ENCODE peak calls at places on chromosome 17, in six cellular contexts. S is IMR-90, E is sigmoid colon, R is heart left ventricle, U is body of pancreas, L is transverse colon. G is an unnamed sample. For H3K4me1, the result is how much of the 10 kb centered on the place peaks cover.

GRCh38 chr17:73307130-73307529 is 4.7 kb downstream of the CDC42EP4 start:
- DNase-seq in L (peak), U (peak), R (no peak), S (no peak), E (peak), G (peak)

GRCh38 chr17:4593021-4593797 is 8.9 kb downstream of the SMTNL2 start:
- DNase-seq in E (no peak), S (no peak), U (no peak), R (no peak), L (no peak), G (no peak)

GRCh38 chr17:9958586-9959281 is 53.7 kb upstream of the RCVRN start:
- DNase-seq in E (no peak), U (no peak), R (no peak), L (no peak), S (no peak), G (peak)

GRCh38 chr17:66264696-66265095 is 35.5 kb upstream of the APOH start:
- DNase-seq in L (no peak), R (no peak), E (no peak), S (no peak), U (no peak), G (no peak)

GRCh38 chr17:34623856-34624766 is 44.7 kb downstream of the TMEM132E start:
- DNase-seq in R (no peak), E (no peak), S (no peak), U (no peak), L (no peak), G (no peak)

GRCh38 chr17:3543453-3543852 is 14.2 kb downstream of the TRPV3 start:
- DNase-seq in L (no peak), R (no peak), S (no peak), E (no peak), U (no peak), G (no peak)

GRCh38 chr17:5832886-5833285 is 237.3 kb upstream of the WSCD1 start:
- DNase-seq in U (no peak), L (no peak), R (no peak), E (no peak), S (peak), G (no peak)

GRCh38 chr17:14794961-14795360 is 470.2 kb downstream of the PMP22 start:
- DNase-seq in R (no peak), E (no peak), L (no peak), U (no peak), S (no peak), G (no peak)

GRCh38 chr17:4492762-4493561 is 5.7 kb upstream of the SPNS2 start:
- DNase-seq in U (no peak), E (no peak), L (peak), R (no peak), S (peak), G (no peak)

DNA sequence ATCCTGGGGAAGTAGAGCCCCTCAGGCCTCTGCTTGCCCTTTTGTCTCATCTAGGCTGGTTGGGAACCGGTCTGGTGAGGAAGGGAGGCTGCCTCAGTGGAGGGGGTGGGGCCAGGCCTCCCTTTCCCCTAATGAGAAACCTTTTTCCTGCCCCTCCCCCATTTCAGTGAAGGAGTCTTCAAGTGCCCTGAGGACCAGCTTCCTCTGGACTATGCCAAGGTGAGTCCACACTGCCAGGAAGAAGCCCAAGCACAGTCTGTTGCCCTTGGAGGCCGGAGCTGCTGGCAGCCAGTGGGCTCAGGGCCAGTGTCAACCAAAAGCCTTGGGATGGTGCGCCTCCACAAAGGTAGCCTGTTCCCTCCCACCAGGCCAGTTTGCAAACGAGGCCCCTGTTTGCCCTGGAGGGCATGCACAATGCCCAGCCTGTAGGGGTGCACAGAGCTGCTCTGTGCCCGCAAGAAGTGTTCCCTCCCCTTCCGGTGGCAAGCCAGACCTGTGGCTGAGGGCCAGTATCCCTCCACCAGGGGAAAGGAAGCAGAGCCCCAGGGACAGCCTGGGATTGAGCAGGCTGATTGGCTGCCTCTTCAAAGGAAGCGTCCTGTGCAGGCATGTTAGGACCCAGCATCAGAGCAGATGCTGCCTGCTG is 3.4 kb downstream of the TRAF4 start:
- DNase-seq in S (no peak), L (peak), E (no peak), R (no peak), U (peak), G (peak)
- H3K4me3 ChIP-seq in S (no peak), L (no peak), E (no peak), R (no peak), U (no peak), G (peak)

GRCh38 chr17:21278304-21279197 is 6.0 kb upstream of the MAP2K3 start:
- DNase-seq in U (peak), S (no peak), E (no peak), L (peak), R (no peak), G (no peak)
- H3K4me1 ChIP-seq in U (under half), S (under half), E (under half), L (under half), R (under half), G (under half)

GRCh38 chr17:74455025-74455585 is 11.3 kb upstream of the CD300A start:
- DNase-seq in R (peak), S (no peak), E (no peak), U (no peak), L (peak), G (no peak)
- H3K4me3 ChIP-seq in R (no peak), S (no peak), E (no peak), U (no peak), L (no peak), G (no peak)

GRCh38 chr17:40327244-40327666 is 18.3 kb downstream of the RARA start:
- DNase-seq in S (no peak), L (no peak), U (no peak), R (no peak), E (no peak), G (no peak)
- H3K4me1 ChIP-seq in S (half or more), L (half or more), U (half or more), R (half or more), E (under half), G (half or more)

GRCh38 chr17:46737331-46737730 is 81.2 kb downstream of the WNT3 start:
- DNase-seq in E (no peak), R (no peak), U (no peak), S (no peak), L (no peak), G (no peak)
- H3K4me3 ChIP-seq in E (no peak), R (no peak), U (no peak), S (no peak), L (no peak), G (no peak)

GRCh38 chr17:57524790-57525543 is 220.1 kb downstream of the CCDC182 start:
- DNase-seq in S (no peak), U (no peak), E (no peak), L (no peak), R (no peak), G (no peak)
- H3K4me1 ChIP-seq in S (under half), U (under half), E (under half), L (under half), R (half or more), G (under half)

DNA sequence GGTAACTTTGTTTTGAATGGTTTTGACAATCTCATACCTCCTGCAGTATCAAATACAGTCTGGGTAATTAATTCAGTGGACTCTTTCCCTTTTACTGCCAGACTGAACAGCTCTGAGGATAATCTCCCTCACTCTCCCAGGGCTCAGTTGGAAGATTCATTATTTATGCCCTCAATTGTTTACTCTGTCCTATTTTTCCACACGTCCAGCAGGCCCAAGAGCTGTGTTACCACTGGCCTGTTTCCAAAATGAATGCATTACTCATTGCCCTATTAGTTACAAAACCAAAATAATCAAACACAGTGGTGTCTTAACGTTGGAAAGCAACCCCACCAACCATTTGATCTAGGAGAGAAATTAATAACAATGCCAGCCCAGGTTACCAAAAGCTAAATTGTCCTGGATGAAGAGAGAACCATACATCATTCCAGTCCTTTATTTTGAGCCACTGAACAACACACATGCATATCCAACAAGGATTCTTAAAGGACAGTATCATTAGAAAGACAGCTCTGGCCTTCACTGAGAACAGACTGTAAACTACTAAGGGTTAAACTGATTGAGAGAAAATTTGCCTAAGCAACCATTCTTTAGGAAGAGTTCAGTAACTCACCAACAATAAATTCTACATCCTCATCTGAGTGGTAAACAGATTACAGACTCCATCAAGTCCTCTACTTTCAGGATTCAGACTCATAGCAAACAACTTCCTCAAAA is 34.5 kb downstream of the FAM222B start:
- DNase-seq in R (no peak), S (peak), U (peak), L (no peak), E (no peak), G (no peak)
- H3K4me3 ChIP-seq in R (no peak), S (no peak), U (no peak), L (no peak), E (no peak), G (no peak)

GRCh38 chr17:64500487-64500859 is 3.6 kb upstream of the POLG2 start:
- DNase-seq in E (no peak), L (no peak), R (no peak), S (no peak), U (no peak), G (no peak)
- H3K4me1 ChIP-seq in E (under half), L (half or more), R (half or more), S (under half), U (half or more), G (half or more)

DNA sequence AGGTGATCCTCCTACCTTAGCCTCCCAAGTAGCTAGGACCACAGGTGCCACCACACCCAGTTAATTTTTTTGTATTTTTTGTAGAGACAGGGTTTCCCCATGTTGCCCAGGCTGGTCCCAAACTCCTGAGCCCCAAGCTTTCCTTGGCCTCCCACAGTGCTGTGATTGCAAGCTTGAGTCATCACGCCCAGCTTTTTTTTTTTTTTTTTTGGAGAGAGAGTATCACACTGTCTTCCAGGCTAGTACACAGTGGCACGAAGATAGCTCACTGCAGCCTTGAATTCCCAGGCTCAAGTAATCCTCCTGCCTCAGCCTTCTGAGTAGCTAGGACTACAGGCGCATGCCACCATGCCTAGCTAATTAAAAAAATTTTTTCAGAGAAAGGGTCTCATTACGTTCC is 27.2 kb downstream of the HEATR9 start:
- DNase-seq in S (peak), U (no peak), R (no peak), E (no peak), L (no peak), G (no peak)
- H3K4me3 ChIP-seq in S (no peak), U (no peak), R (no peak), E (no peak), L (no peak), G (no peak)

GRCh38 chr17:8122923-8123694 is 797 bp downstream of the HES7 start:
- DNase-seq in U (peak), R (no peak), L (no peak), S (peak), E (no peak), G (no peak)
- H3K4me1 ChIP-seq in U (half or more), R (half or more), L (half or more), S (under half), E (under half), G (half or more)

G was measured in upper lobe of right lung.